ENCODE peak calls at places on chromosomes 11 and 22, in seven cellular contexts. P is AG08395, U is GM04503, W is SHP77 treated with DMSO at 0.1 percent for 48 hours, H is SK-MEL-5, F is IMR-90, T is retinal pigment epithelial cell. A is an unnamed sample.

GRCh38 chr11:48036466-48036865 is 56.1 kb downstream of the PTPRJ start:
- DNase-seq in P (no peak), T (no peak), W (no peak), U (no peak), H (no peak), F (peak; percentile 84), A (peak; percentile 70)

GRCh38 chr11:28146123-28146751 is 38.0 kb downstream of the METTL15 start:
- DNase-seq in W (no peak), U (peak; percentile 77), H (peak; percentile 19), P (peak; percentile 87), F (peak; percentile 92), T (peak; percentile 96), A (peak; percentile 87)

GRCh38 chr11:34052608-34053160 is 1.2 kb downstream of the CAPRIN1 start:
- DNase-seq in P (no peak), U (no peak), H (peak; percentile 13), W (no peak), F (no peak), T (no peak), A (no peak)

GRCh38 chr11:11207428-11207827 is 145.6 kb downstream of the CSNK2A3 start:
- DNase-seq in F (no peak), W (no peak), T (no peak), U (no peak), H (peak; percentile 51), P (no peak), A (no peak)

GRCh38 chr11:102120437-102120935 is 10.2 kb downstream of the YAP1 start:
- DNase-seq in T (no peak), P (no peak), H (no peak), U (no peak), W (no peak), F (peak; percentile 39), A (peak; percentile 32)

GRCh38 chr22:26380072-26380471 is 49.0 kb upstream of the ASPHD2 start:
- DNase-seq in T (no peak), W (no peak), P (no peak), H (no peak), F (no peak), U (no peak), A (no peak)

GRCh38 chr11:83057721-83058120 is 14.0 kb downstream of the RAB30 start:
- DNase-seq in H (no peak), T (no peak), F (no peak), U (no peak), W (no peak), P (no peak), A (no peak)

GRCh38 chr22:31313366-31314147 is 21.3 kb upstream of the PIK3IP1 start:
- DNase-seq in H (peak; percentile 71), T (no peak), F (peak; percentile 61), W (peak; percentile 47), U (no peak), P (peak; percentile 84), A (peak; percentile 67)

GRCh38 chr22:17477401-17477833 is 85.9 kb upstream of the SLC25A18 start:
- DNase-seq in T (no peak), P (no peak), F (no peak), H (peak; percentile 17), U (no peak), W (peak; percentile 18), A (peak; percentile 82)

GRCh38 chr22:39207141-39208012 is 37.4 kb downstream of the PDGFB start:
- DNase-seq in P (peak; percentile 24), T (no peak), H (no peak), W (no peak), F (peak; percentile 11), U (no peak), A (peak; percentile 62)

GRCh38 chr11:73252577-73253191 is 19.5 kb upstream of the P2RY6 start:
- DNase-seq in H (peak; percentile 42), W (peak; percentile 43), P (no peak), U (no peak), T (no peak), F (no peak), A (no peak)

GRCh38 chr22:20763630-20764029 is 10.3 kb upstream of the SERPIND1 start:
- DNase-seq in U (no peak), T (no peak), H (no peak), F (no peak), P (no peak), W (no peak), A (no peak)

GRCh38 chr11:5556596-5557188 is 8.4 kb upstream of the OR52H1 start:
- DNase-seq in U (no peak), T (no peak), P (no peak), H (no peak), W (no peak), F (no peak), A (no peak)

GRCh38 chr11:110186456-110186855 is 93.3 kb downstream of the ZC3H12C start:
- DNase-seq in H (no peak), F (no peak), W (no peak), T (no peak), P (no peak), U (no peak), A (no peak)

GRCh38 chr22:44347098-44347497 is 34.3 kb upstream of the SHISAL1 start:
- DNase-seq in W (no peak), U (no peak), H (no peak), P (no peak), T (no peak), F (peak; percentile 48), A (no peak)

GRCh38 chr11:16825968-16826367 is 87.5 kb downstream of the C11orf58 start:
- DNase-seq in F (no peak), W (no peak), H (no peak), P (no peak), U (no peak), T (no peak), A (peak; percentile 46)

GRCh38 chr22:26406118-26406517 is 22.9 kb upstream of the ASPHD2 start:
- DNase-seq in W (peak; percentile 97), T (no peak), P (no peak), H (peak; percentile 45), U (no peak), F (peak; percentile 66), A (peak; percentile 65)

GRCh38 chr11:15893080-15893492 is 463.3 kb downstream of the SOX6 start:
- DNase-seq in T (peak; percentile 60), W (no peak), P (peak; percentile 10), U (peak; percentile 25), F (peak; percentile 89), H (peak; percentile 61), A (peak; percentile 59)

GRCh38 chr11:13494051-13494450 is 1.7 kb downstream of the PTH start:
- DNase-seq in P (no peak), T (no peak), H (no peak), U (no peak), F (no peak), W (no peak), A (no peak)

GRCh38 chr22:45548991-45549736 is 46.5 kb downstream of the FBLN1 start:
- DNase-seq in P (peak; percentile 93), F (peak; percentile 94), W (no peak), U (peak; percentile 86), T (no peak), H (no peak), A (peak; percentile 92)

GRCh38 chr11:115488945-115489344 is 15.3 kb downstream of the CADM1 start:
- DNase-seq in P (no peak), U (no peak), F (peak; percentile 94), T (peak; percentile 84), W (no peak), H (no peak), A (peak; percentile 39)

GRCh38 chr11:87022254-87022653 is 15.5 kb upstream of the TMEM135 start:
- DNase-seq in H (no peak), T (no peak), P (no peak), W (no peak), F (no peak), U (no peak), A (no peak)

GRCh38 chr11:20501252-20501651 is 98.2 kb upstream of the SLC6A5 start:
- DNase-seq in H (no peak), P (no peak), T (no peak), W (no peak), F (no peak), U (no peak), A (no peak)

GRCh38 chr22:31045900-31046587 is 35.1 kb upstream of the SMTN start:
- DNase-seq in H (no peak), T (no peak), F (no peak), P (no peak), W (no peak), U (no peak), A (no peak)

GRCh38 chr22:39528080-39528661 is 4.4 kb downstream of the RPS19BP1 start:
- DNase-seq in U (no peak), P (no peak), F (no peak), T (no peak), H (no peak), W (no peak), A (no peak)

GRCh38 chr22:45475876-45476514 is 26.7 kb upstream of the FBLN1 start:
- DNase-seq in H (peak; percentile 67), U (no peak), W (no peak), P (peak; percentile 40), T (no peak), F (no peak), A (no peak)

GRCh38 chr11:45500457-45500856 is 165.0 kb downstream of the CHST1 start:
- DNase-seq in T (no peak), W (no peak), H (no peak), F (no peak), P (no peak), U (no peak), A (no peak)

GRCh38 chr11:47979378-47980092 is 824 bp upstream of the PTPRJ start:
- DNase-seq in H (no peak), T (no peak), P (no peak), F (no peak), W (no peak), U (no peak), A (no peak)

GRCh38 chr11:69153661-69154060 is 2.1 kb upstream of the SMIM38 start:
- DNase-seq in P (no peak), H (no peak), W (no peak), F (peak; percentile 63), T (no peak), U (no peak), A (no peak)

GRCh38 chr22:32389685-32390084 is 22.4 kb downstream of the RTCB start:
- DNase-seq in T (no peak), F (peak; percentile 11), H (peak; percentile 60), U (no peak), P (no peak), W (no peak), A (no peak)

GRCh38 chr11:122097419-122098001 is 18.5 kb downstream of the BLID start:
- DNase-seq in P (no peak), F (peak; percentile 47), T (no peak), W (no peak), H (no peak), U (no peak), A (peak; percentile 59)

GRCh38 chr22:21632237-21632895 is at the start of gene CCDC116:
- DNase-seq in T (no peak), H (no peak), P (no peak), F (no peak), W (peak; percentile 92), U (no peak), A (no peak)

GRCh38 chr11:118618991-118619375 is 11.6 kb downstream of the PHLDB1 start:
- DNase-seq in H (no peak), F (peak; percentile 78), U (peak; percentile 76), W (no peak), P (peak; percentile 81), T (peak; percentile 51), A (peak; percentile 87)

GRCh38 chr22:22840778-22841177 is 46.8 kb upstream of the IGLL5 start:
- DNase-seq in H (no peak), F (no peak), U (no peak), T (no peak), P (no peak), W (no peak), A (no peak)

GRCh38 chr11:62130498-62131464 is 7.0 kb downstream of the INCENP start:
- DNase-seq in W (no peak), H (peak; percentile 87), T (no peak), P (no peak), U (no peak), F (no peak), A (no peak)

GRCh38 chr11:66883021-66883968 is 26.4 kb downstream of the LRFN4 start:
- DNase-seq in F (peak; percentile 86), P (peak; percentile 27), T (no peak), H (peak; percentile 72), U (peak; percentile 26), W (peak; percentile 69), A (peak; percentile 71)

GRCh38 chr11:133934599-133935550 is 21.9 kb downstream of the IGSF9B start:
- DNase-seq in W (no peak), F (peak; percentile 19), T (no peak), H (peak; percentile 86), P (peak; percentile 85), U (no peak), A (no peak)

GRCh38 chr11:20056109-20057054 is 103.9 kb downstream of the DBX1 start:
- DNase-seq in F (no peak), P (no peak), T (no peak), H (no peak), W (no peak), U (no peak), A (no peak)

A was measured in fibroblast of lung.